ENCODE peak calls at places on chromosomes 13 and 19, in eight cellular contexts. H is T-cell; Q is left cardiac atrium; W is stimulated activated CD8-positive, alpha-beta memory T cell treated with anti-CD3 and anti-CD28 coated beads, Interleukin-7, amount 100 ng/mL, for 1 hour; S is stromal cell of bone marrow; U is NCI-H460; C is upper lobe of right lung; Z is stimulated activated CD4-positive, alpha-beta T cell treated with anti-CD3 and anti-CD28 coated beads, Interleukin-4, amount 100 ng/mL, for 48 hours. N is an unnamed sample.
A peak's percentile ranks its signal among the peaks of the same experiment; 100 is the strongest.

GRCh38 chr13:65789815-65790214 is 1440.3 kb downstream of the PCDH9 start:
- DNase-seq in H (no peak), W (no peak), C (no peak), U (peak; percentile 31), S (peak; percentile 20), Z (no peak), Q (no peak), N (no peak)

GRCh38 chr13:32098275-32098674 is 66.7 kb downstream of the FRY start:
- DNase-seq in C (no peak), Z (no peak), Q (no peak), U (no peak), S (no peak), H (no peak), W (no peak), N (no peak)

GRCh38 chr19:3319643-3320353 is 46.6 kb upstream of the NFIC start:
- DNase-seq in Z (no peak), S (peak; percentile 48), U (no peak), H (no peak), Q (no peak), W (no peak), C (no peak), N (no peak)

GRCh38 chr13:113064534-113065405 is 40.8 kb upstream of the F7 start:
- DNase-seq in C (no peak), S (peak; percentile 94), U (peak; percentile 43), Z (no peak), H (no peak), W (no peak), Q (no peak), N (peak; percentile 8)

GRCh38 chr13:23950736-23951510 is 53.6 kb upstream of the C1QTNF9B start:
- DNase-seq in C (no peak), S (no peak), Z (no peak), H (no peak), U (no peak), W (no peak), Q (no peak), N (no peak)

GRCh38 chr19:12035220-12036172 is at the start of gene ZNF433:
- DNase-seq in C (peak; percentile 98), U (no peak), S (peak; percentile 85), H (peak; percentile 26), Q (peak; percentile 96), Z (peak; percentile 74), W (peak; percentile 25), N (peak; percentile 98)

GRCh38 chr19:31499281-31499680 is 150.0 kb upstream of the TSHZ3 start:
- DNase-seq in Z (no peak), W (no peak), C (no peak), H (no peak), U (no peak), Q (no peak), S (no peak), N (no peak)

GRCh38 chr13:30927595-30927994 is 4.9 kb upstream of the TEX26 start:
- DNase-seq in S (no peak), C (no peak), H (no peak), Z (no peak), Q (no peak), W (no peak), U (no peak), N (no peak)

GRCh38 chr13:114077121-114077937 is 55.1 kb downstream of the RASA3 start:
- DNase-seq in U (no peak), C (peak; percentile 46), Z (no peak), H (no peak), S (no peak), W (no peak), Q (peak; percentile 15), N (no peak)

GRCh38 chr13:50543767-50544166 is 299.7 kb downstream of the DLEU7 start:
- DNase-seq in Q (peak; percentile 25), W (no peak), C (no peak), H (no peak), U (no peak), S (peak; percentile 83), Z (no peak), N (no peak)

GRCh38 chr19:40529093-40529954 is 47.3 kb upstream of the SHKBP1 start:
- DNase-seq in C (peak; percentile 93), S (peak; percentile 29), Q (peak; percentile 88), H (peak; percentile 79), U (peak; percentile 53), W (peak; percentile 76), Z (peak; percentile 90), N (peak; percentile 95)

GRCh38 chr13:40185393-40185792 is 481.0 kb downstream of the FOXO1 start:
- DNase-seq in S (no peak), C (no peak), U (no peak), W (no peak), Q (no peak), Z (no peak), H (no peak), N (no peak)

GRCh38 chr19:30324982-30325381 is 47.2 kb upstream of the ZNF536 start:
- DNase-seq in U (no peak), C (no peak), Q (no peak), H (no peak), W (no peak), S (no peak), Z (no peak), N (no peak)

GRCh38 chr13:91228940-91229339 is 118.5 kb upstream of the MIR17HG start:
- DNase-seq in U (no peak), S (no peak), W (no peak), H (no peak), Z (no peak), Q (no peak), C (no peak), N (no peak)

N was measured in mesendoderm.